ENCODE peak calls at places on chromosomes 1 and 21, in four cellular contexts. K is NCI-H146; R is stimulated activated CD4-positive, alpha-beta T cell treated with anti-CD3 and anti-CD28 coated beads, Interleukin-1b, Interleukin-23, amount 100 ng/mL, for 4 hours; J is ELR. X is an unnamed sample.

GRCh38 chr1:115839706-115840095 is 1.2 kb downstream of the NHLH2 start:
- DNase-seq in R (no peak), K (no peak), J (no peak), X (no peak)

GRCh38 chr1:176466514-176466913 is 3.5 kb downstream of the PAPPA2 start:
- DNase-seq in J (peak), R (no peak), K (peak), X (no peak)

GRCh38 chr1:236746785-236747184 is 48.3 kb upstream of the MTR start:
- DNase-seq in R (no peak), K (no peak), J (no peak), X (no peak)

GRCh38 chr1:154711416-154711815 is 103.4 kb upstream of the ADAR start:
- DNase-seq in J (no peak), K (no peak), R (no peak), X (no peak)

GRCh38 chr1:192350351-192350750 is 33.6 kb downstream of the RGS21 start:
- DNase-seq in K (no peak), R (no peak), J (no peak), X (no peak)

GRCh38 chr1:61088163-61088840 is 5.9 kb downstream of the NFIA start:
- DNase-seq in K (no peak), J (no peak), R (no peak), X (no peak)

GRCh38 chr21:29238967-29239289 is 59.8 kb upstream of the BACH1 start:
- DNase-seq in R (no peak), K (no peak), J (no peak), X (no peak)

GRCh38 chr1:191290441-191290840 is 812.8 kb upstream of the BRINP3 start:
- DNase-seq in R (no peak), J (no peak), K (peak), X (no peak)

GRCh38 chr21:37032293-37032692 is 25.8 kb downstream of the RIPPLY3 start:
- DNase-seq in K (no peak), J (no peak), R (no peak), X (no peak)

GRCh38 chr1:8813016-8813763 is 4.2 kb downstream of the RERE start:
- DNase-seq in J (peak), R (no peak), K (no peak), X (no peak)

X was measured in activated B cell treated with CpG ODN at 0.5 μM for 24 hours.